ENCODE peak calls at places on chromosome 1, in five cellular contexts. S, A, I, N and O are unnamed samples.
A peak's percentile ranks its signal among the peaks of the same experiment; 100 is the strongest.

GRCh38 chr1:158037008-158037875 is 43.8 kb downstream of the KIRREL1 start:
- DNase-seq in S (no peak), A (no peak), I (no peak), N (no peak), O (no peak)

GRCh38 chr1:177088974-177089373 is 75.5 kb downstream of the ASTN1 start:
- DNase-seq in S (no peak), A (no peak), I (no peak), N (no peak), O (no peak)

GRCh38 chr1:169513208-169513607 is 27.5 kb upstream of the SLC19A2 start:
- DNase-seq in S (no peak), A (peak; percentile 48), I (no peak), N (no peak), O (no peak)

GRCh38 chr1:26282694-26283019 is 2.8 kb downstream of the SH3BGRL3 start:
- DNase-seq in S (no peak), A (no peak), I (no peak), N (no peak), O (no peak)

GRCh38 chr1:39142394-39143060 is 62.0 kb upstream of the MACF1 start:
- DNase-seq in S (no peak), A (no peak), I (peak; percentile 51), N (no peak), O (no peak)

GRCh38 chr1:221776495-221777413 is 34.9 kb upstream of the DUSP10 start:
- DNase-seq in S (peak; percentile 25), A (no peak), I (no peak), N (no peak), O (peak; percentile 38)

GRCh38 chr1:31238986-31239613 is 587 bp downstream of the NKAIN1 start:
- DNase-seq in S (peak; percentile 27), A (no peak), I (no peak), N (no peak), O (peak; percentile 46)

GRCh38 chr1:7940745-7941436 is at the start of gene TNFRSF9:
- DNase-seq in S (no peak), A (peak; percentile 70), I (peak; percentile 29), N (no peak), O (peak; percentile 83)

GRCh38 chr1:28200234-28200873 is 23.9 kb upstream of the PTAFR start:
- DNase-seq in S (no peak), A (no peak), I (no peak), N (no peak), O (no peak)

GRCh38 chr1:25501235-25502058 is 42.0 kb upstream of the LDLRAP1 start:
- DNase-seq in S (peak; percentile 50), A (peak; percentile 23), I (no peak), N (no peak), O (no peak)

GRCh38 chr1:119564548-119564947 is 57.5 kb downstream of the HSD3B1 start:
- DNase-seq in S (no peak), A (no peak), I (no peak), N (no peak), O (peak; percentile 7)

GRCh38 chr1:28981170-28981569 is 66.8 kb downstream of the EPB41 start:
- DNase-seq in S (no peak), A (no peak), I (no peak), N (no peak), O (no peak)

GRCh38 chr1:96995351-96995750 is 273.8 kb downstream of the PTBP2 start:
- DNase-seq in S (no peak), A (peak; percentile 87), I (no peak), N (no peak), O (no peak)

GRCh38 chr1:18575620-18576019 is 55.0 kb upstream of the PAX7 start:
- DNase-seq in S (peak; percentile 64), A (peak; percentile 7), I (peak; percentile 80), N (peak; percentile 66), O (peak; percentile 65)
- TF ChIP-seq CTCF in S (peak; percentile 43), A (peak; percentile 34), I (peak; percentile 50), N (peak; percentile 94), O (peak; percentile 77)

DNA sequence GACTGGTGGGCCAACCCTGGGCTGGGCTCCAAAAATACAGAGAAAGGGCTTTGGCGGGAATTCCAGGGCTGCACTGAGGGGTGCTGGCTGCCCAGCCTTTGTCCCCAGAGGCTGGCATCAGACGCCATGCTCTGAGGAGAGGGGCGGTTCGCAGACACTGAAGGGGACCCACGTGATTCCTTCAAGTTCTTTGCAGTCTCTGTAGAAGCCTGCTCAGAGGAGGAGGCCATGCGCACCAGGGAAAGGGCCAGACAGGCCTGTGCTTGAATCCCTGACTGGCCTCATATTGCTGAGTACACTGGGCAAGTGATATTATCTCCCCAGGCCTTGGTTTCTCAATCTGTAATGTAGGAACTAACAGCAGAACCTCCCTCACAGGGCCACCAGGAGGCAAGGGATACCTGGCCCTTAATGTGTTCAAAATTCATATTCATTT is 119.5 kb downstream of the EPHB2 start:
- DNase-seq in S (no peak), A (no peak), I (no peak), N (no peak), O (no peak)
- TF ChIP-seq CTCF in S (no peak), A (peak; percentile 27), I (no peak), N (no peak), O (no peak)

DNA sequence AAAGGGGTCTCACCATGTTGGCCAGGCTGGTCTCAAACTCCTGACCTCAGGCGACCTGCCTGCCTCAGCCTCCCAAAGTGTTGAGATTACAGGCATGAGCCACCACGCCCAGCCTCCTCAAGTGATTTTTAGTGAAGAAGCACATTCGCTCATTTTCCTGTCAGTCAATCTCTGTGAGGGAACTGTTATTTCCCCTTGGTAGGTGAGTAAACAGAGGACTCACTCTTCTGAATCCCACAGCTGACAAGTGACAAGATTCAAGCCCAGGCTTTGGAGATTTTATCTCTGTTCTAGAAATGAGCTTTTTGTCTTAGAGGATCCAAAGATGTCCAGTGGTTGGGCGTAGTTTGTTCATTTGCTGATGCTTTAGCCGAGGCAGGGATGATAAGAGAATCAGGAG is 43.9 kb upstream of the TACSTD2 start:
- DNase-seq in S (no peak), A (no peak), I (no peak), N (no peak), O (no peak)
- TF ChIP-seq CTCF in S (no peak), A (no peak), I (no peak), N (no peak), O (no peak)

GRCh38 chr1:118097622-118098348 is 87.2 kb downstream of the SPAG17 start:
- DNase-seq in S (no peak), A (peak; percentile 78), I (no peak), N (no peak), O (no peak)
- TF ChIP-seq CTCF in S (no peak), A (no peak), I (no peak), N (no peak), O (no peak)

GRCh38 chr1:6447818-6448748 is 17.9 kb downstream of the TNFRSF25 start:
- DNase-seq in S (peak; percentile 71), A (no peak), I (no peak), N (peak; percentile 42), O (no peak)
- TF ChIP-seq CTCF in S (no peak), A (no peak), I (no peak), N (peak; percentile 36), O (no peak)

GRCh38 chr1:100835866-100836842 is 58.5 kb downstream of the EXTL2 start:
- DNase-seq in S (no peak), A (peak; percentile 49), I (no peak), N (no peak), O (no peak)

GRCh38 chr1:100832676-100833469 is 61.8 kb downstream of the EXTL2 start:
- DNase-seq in S (no peak), A (no peak), I (no peak), N (no peak), O (no peak)

GRCh38 chr1:100834779-100835645 is 59.6 kb downstream of the EXTL2 start:
- DNase-seq in S (no peak), A (peak; percentile 42), I (no peak), N (peak; percentile 24), O (peak; percentile 16)
- TF ChIP-seq CTCF in S (peak; percentile 28), A (peak; percentile 54), I (no peak), N (peak; percentile 72), O (peak; percentile 37)

GRCh38 chr1:3597599-3597964 is 13.7 kb downstream of the MEGF6 start:
- DNase-seq in S (no peak), A (no peak), I (no peak), N (peak; percentile 75), O (peak; percentile 64)
- TF ChIP-seq CTCF in S (no peak), A (no peak), I (no peak), N (no peak), O (no peak)